ENCODE peak calls at places on chromosomes 11 and 22, in four cellular contexts. F is B cell, Y is Caco-2, L is left ventricle myocardium inferior. C is an unnamed sample.

GRCh38 chr22:41369089-41369745 is 12.5 kb upstream of the TEF start:
- DNase-seq in F (no peak), Y (no peak), L (no peak), C (no peak)

GRCh38 chr11:106565326-106565725 is 452.9 kb downstream of the GUCY1A2 start:
- DNase-seq in F (no peak), Y (no peak), L (no peak), C (no peak)

GRCh38 chr11:27317751-27318150 is 45.3 kb downstream of the CCDC34 start:
- DNase-seq in F (no peak), Y (no peak), L (no peak), C (peak)

GRCh38 chr22:35102663-35103062 is 36.7 kb downstream of the ISX start:
- DNase-seq in F (no peak), Y (peak), L (no peak), C (peak)

GRCh38 chr22:46696225-46696518 is 41.9 kb downstream of the CERK start:
- DNase-seq in F (no peak), Y (no peak), L (no peak), C (no peak)

GRCh38 chr11:114147389-114148382 is 88.2 kb downstream of the ZBTB16 start:
- DNase-seq in F (no peak), Y (no peak), L (no peak), C (no peak)

GRCh38 chr11:84564180-84564866 is 1062.8 kb downstream of the DLG2 start:
- DNase-seq in F (peak), Y (peak), L (no peak), C (peak)

GRCh38 chr11:126669416-126669815 is 313.9 kb downstream of the ST3GAL4 start:
- DNase-seq in F (no peak), Y (no peak), L (no peak), C (peak)

GRCh38 chr11:11215944-11216343 is 137.1 kb downstream of the CSNK2A3 start:
- DNase-seq in F (no peak), Y (no peak), L (no peak), C (no peak)

GRCh38 chr22:28812491-28812890 is 12.1 kb upstream of the XBP1 start:
- DNase-seq in F (no peak), Y (no peak), L (no peak), C (no peak)

GRCh38 chr11:131868769-131869482 is 498.5 kb downstream of the NTM start:
- DNase-seq in F (no peak), Y (no peak), L (no peak), C (no peak)

GRCh38 chr11:66268953-66269906 is 791 bp downstream of the RAB1B start:
- DNase-seq in F (no peak), Y (peak), L (no peak), C (peak)

GRCh38 chr22:49305966-49306631 is 521.6 kb downstream of the BRD1 start:
- DNase-seq in F (no peak), Y (no peak), L (no peak), C (no peak)

GRCh38 chr22:36225333-36225922 is 13.9 kb downstream of the APOL2 start:
- DNase-seq in F (no peak), Y (no peak), L (no peak), C (no peak)

GRCh38 chr11:17405232-17406005 is 17.0 kb upstream of the KCNJ11 start:
- DNase-seq in F (no peak), Y (no peak), L (peak), C (peak)

GRCh38 chr22:49570032-49570848 is 257.4 kb downstream of the BRD1 start:
- DNase-seq in F (no peak), Y (peak), L (no peak), C (no peak)

GRCh38 chr22:33062402-33062801 is 4.2 kb upstream of the SYN3 start:
- DNase-seq in F (no peak), Y (no peak), L (no peak), C (no peak)

GRCh38 chr11:71432761-71433647 is 15.2 kb downstream of the DHCR7 start:
- DNase-seq in F (no peak), Y (no peak), L (no peak), C (no peak)

GRCh38 chr22:22432479-22432878 is 76.1 kb downstream of the ZNF280B start:
- DNase-seq in F (no peak), Y (no peak), L (no peak), C (no peak)

GRCh38 chr22:17781319-17782031 is 7.2 kb upstream of the BID start:
- DNase-seq in F (peak), Y (no peak), L (no peak), C (peak)

GRCh38 chr11:60631939-60632338 is 67.5 kb upstream of the MS4A8 start:
- DNase-seq in F (no peak), Y (no peak), L (no peak), C (no peak)

GRCh38 chr11:73570415-73571114 is 27.3 kb downstream of the FAM168A start:
- DNase-seq in F (no peak), Y (no peak), L (no peak), C (peak)

GRCh38 chr22:32311551-32312071 is 46.1 kb upstream of the RFPL3 start:
- DNase-seq in F (no peak), Y (no peak), L (no peak), C (no peak)

GRCh38 chr22:50238755-50239154 is 6.1 kb downstream of the TUBGCP6 start:
- DNase-seq in F (no peak), Y (no peak), L (no peak), C (no peak)

DNA sequence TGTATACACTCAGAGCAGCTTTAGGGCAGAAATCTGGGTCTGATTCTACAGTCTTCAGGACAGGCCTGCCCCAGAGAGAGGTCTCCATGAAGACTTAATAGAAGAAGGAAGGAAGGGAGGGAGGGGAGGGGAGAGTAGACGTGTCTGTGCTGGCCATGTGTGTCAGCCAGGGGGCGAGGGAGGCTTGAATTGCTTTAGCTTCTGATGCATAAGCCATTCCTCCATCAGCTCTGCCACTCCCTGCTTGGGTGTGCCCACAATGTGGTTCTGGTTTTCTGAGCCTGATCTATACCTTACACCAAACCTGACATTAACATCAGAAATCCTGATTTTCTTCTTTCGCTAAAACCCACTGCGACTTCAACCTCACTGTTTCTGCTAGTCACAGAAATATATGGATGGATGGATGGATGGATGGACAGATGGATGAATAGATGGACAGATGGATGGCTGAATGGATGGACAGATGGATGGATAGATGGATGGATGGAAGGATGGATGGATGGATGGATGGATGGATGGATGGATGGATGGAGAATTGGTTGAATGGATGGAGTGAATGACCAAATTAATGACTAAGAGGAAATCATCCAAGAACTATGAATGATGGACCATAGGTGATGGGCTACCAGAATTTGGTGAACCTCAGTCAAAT is 56.5 kb upstream of the PRDM11 start:
- DNase-seq in F (no peak), Y (no peak), L (no peak), C (peak)
- TF ChIP-seq CTCF in F (no peak), Y (peak), L (no peak), C (peak)

GRCh38 chr11:69644071-69644961 is 3.4 kb downstream of the CCND1 start:
- DNase-seq in F (no peak), Y (peak), L (peak), C (peak)
- TF ChIP-seq CTCF in F (no peak), Y (no peak), L (peak), C (peak)

DNA sequence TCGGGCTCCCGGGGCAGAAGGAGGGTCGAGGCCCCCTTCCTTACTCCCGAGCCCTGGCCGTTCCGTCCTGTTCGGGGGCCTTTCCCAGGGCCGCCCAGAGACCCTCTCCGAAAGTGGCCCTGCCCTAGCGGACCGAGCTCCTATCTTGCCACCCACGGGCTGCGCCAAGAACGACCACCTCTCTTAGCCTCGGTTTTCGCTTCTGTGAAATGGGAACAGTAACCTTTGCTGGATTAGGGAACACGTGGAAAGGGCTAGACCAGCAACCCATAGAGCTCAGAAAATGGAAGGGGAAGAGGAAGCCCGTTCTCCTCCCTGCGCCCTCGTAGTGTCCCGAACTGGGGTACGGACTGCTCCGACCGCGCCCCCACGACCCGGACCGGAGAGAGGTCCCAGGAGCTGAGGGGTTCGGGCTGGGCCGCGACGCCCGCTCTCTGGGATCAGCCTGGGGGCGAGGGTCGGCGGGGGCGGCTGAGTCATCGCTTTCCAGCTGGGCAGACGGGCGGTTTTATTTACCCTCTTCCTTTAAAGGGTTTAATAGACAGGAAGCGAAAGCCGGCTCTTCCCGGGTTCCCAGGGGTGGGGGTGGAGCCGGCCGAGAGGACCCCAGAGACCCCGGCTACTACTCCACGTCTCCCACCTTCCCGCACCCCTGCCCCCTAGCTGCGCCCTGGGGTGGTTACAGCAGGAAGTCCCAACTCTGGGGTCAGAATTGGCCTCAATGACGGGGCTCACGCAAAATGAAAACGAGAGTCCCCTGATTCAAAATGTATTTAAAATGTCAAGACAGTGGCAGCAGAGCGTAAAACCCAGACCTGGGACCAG is 872 bp upstream of the PHLDA2 start:
- DNase-seq in F (peak), Y (peak), L (no peak), C (peak)
- TF ChIP-seq CTCF in F (peak), Y (peak), L (no peak), C (peak)

GRCh38 chr11:123429336-123429735 is 733 bp upstream of the GRAMD1B start:
- DNase-seq in F (no peak), Y (no peak), L (no peak), C (peak)

GRCh38 chr11:123428221-123428631 is 1.8 kb upstream of the GRAMD1B start:
- DNase-seq in F (no peak), Y (no peak), L (no peak), C (peak)

GRCh38 chr11:123431619-123432018 is 1.6 kb downstream of the GRAMD1B start:
- DNase-seq in F (no peak), Y (no peak), L (no peak), C (no peak)

GRCh38 chr11:123429851-123430735 is at the start of gene GRAMD1B:
- DNase-seq in F (peak), Y (peak), L (peak), C (peak)

DNA sequence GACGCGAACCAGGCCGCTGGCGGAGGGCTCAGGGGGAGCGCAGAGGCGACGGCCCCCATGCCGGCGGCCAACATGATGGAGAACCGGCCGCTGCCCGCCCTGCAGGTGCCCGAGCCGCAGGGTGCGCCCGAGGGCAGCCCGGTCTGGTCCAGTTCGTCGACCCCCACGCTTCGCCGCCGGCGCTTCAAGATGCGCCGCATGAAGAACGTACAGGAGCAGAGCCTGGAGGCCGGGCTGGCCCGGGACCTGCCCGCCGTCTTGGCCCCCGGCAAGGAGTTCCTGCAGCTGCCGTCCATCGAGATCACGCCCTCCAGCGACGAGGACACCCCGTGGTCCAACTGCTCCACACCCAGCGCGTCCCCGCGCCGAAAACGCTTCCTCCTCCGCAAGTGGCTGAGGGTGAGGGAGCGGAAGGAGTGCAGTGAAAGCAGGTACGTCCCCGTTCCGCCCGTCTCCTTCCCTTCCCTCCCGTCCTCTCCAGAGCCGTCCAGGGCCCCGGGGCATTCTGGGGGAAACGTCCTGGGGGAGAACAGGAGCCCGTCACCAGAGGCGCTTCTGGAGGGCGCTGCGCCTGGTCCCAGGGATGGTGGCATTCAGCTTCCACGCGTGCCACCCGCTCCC is 777 bp downstream of the GRAMD1B start:
- DNase-seq in F (peak), Y (peak), L (peak), C (peak)
- TF ChIP-seq CTCF in F (no peak), Y (no peak), L (no peak), C (peak)

DNA sequence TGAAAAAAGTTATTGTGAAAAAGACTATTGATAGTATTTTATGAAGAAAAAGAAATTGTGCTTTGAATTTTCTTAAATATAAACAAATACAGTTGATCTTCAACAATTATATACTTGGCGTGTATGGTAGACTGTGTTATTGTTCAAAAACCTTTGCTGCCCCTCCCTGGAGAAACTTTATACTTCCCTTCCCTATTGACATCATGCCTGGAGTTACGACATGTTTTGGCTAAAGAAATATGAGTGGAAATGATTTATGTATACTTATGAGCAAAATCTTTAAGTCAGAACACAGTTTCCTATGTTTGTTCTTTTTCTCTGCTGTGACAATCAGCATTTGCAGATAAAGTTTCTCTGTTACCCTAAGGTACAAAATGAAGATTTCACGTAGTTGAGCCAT is 243.8 kb downstream of the TMEM135 start:
- DNase-seq in F (no peak), Y (no peak), L (no peak), C (peak)
- TF ChIP-seq CTCF in F (no peak), Y (no peak), L (peak), C (peak)

GRCh38 chr11:19800714-19801519 is 88.3 kb downstream of the NAV2 start:
- DNase-seq in F (no peak), Y (no peak), L (no peak), C (peak)

GRCh38 chr11:19795082-19795481 is 82.4 kb downstream of the NAV2 start:
- DNase-seq in F (no peak), Y (no peak), L (no peak), C (no peak)

GRCh38 chr11:19802773-19803293 is 90.2 kb downstream of the NAV2 start:
- DNase-seq in F (no peak), Y (no peak), L (no peak), C (no peak)

GRCh38 chr11:19803506-19803998 is 90.9 kb downstream of the NAV2 start:
- DNase-seq in F (no peak), Y (peak), L (no peak), C (no peak)

GRCh38 chr11:19800162-19800561 is 87.5 kb downstream of the NAV2 start:
- DNase-seq in F (no peak), Y (no peak), L (no peak), C (no peak)
- TF ChIP-seq CTCF in F (no peak), Y (peak), L (peak), C (peak)

GRCh38 chr11:32434387-32435151 is 770 bp downstream of the WT1 start:
- DNase-seq in F (no peak), Y (peak), L (no peak), C (no peak)
- TF ChIP-seq CTCF in F (no peak), Y (peak), L (peak), C (no peak)

GRCh38 chr11:35415488-35415887 is 3.9 kb downstream of the SLC1A2 start:
- DNase-seq in F (no peak), Y (no peak), L (no peak), C (no peak)

GRCh38 chr11:35419713-35420333 is 465 bp upstream of the SLC1A2 start:
- DNase-seq in F (no peak), Y (no peak), L (peak), C (no peak)

GRCh38 chr11:35418282-35418846 is 994 bp downstream of the SLC1A2 start:
- DNase-seq in F (no peak), Y (no peak), L (no peak), C (no peak)

GRCh38 chr11:35420371-35420770 is 1.0 kb upstream of the SLC1A2 start:
- DNase-seq in F (no peak), Y (no peak), L (no peak), C (no peak)

GRCh38 chr11:35418847-35419712 is at the start of gene SLC1A2:
- DNase-seq in F (no peak), Y (no peak), L (no peak), C (peak)
- TF ChIP-seq CTCF in F (no peak), Y (no peak), L (no peak), C (no peak)

GRCh38 chr11:65219930-65220213 is 38.1 kb downstream of the CAPN1 start:
- DNase-seq in F (no peak), Y (no peak), L (no peak), C (peak)
- TF ChIP-seq CTCF in F (no peak), Y (no peak), L (no peak), C (no peak)

DNA sequence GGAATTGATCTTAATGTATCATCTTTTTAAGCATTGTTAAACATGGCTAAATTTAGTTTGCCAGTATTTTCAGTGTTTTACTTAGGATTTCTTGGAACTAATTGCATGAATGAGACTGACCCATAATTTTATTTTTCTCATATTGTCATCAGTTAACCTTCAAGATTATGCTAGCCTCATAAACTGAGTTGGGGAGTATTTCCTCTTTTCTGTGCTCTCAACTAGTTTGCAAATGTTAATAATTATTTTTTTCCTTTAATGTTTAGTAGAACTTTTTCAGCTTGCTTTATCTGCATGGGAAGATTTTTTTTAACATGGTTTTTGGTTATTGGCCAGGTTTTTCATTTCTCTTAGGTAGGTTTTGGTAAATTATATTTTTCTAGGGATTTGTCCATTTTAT is 235.4 kb upstream of the SESN3 start:
- DNase-seq in F (no peak), Y (no peak), L (no peak), C (no peak)
- TF ChIP-seq CTCF in F (no peak), Y (no peak), L (no peak), C (no peak)